ENCODE peak calls at places on chromosomes 4 and X, in seven cellular contexts. A, H, X, G, Z, C and Q are unnamed samples.
A peak's percentile ranks its signal among the peaks of the same experiment; 100 is the strongest.

GRCh38 chr4:144209491-144209890 is 69.0 kb upstream of the GYPA start:
- DNase-seq in A (no peak), H (no peak), X (no peak), G (no peak), Z (no peak), C (no peak), Q (no peak)

GRCh38 chrX:11244641-11245040 is 48.6 kb upstream of the AMELX start:
- DNase-seq in A (no peak), H (no peak), X (no peak), G (no peak), Z (no peak), C (no peak), Q (no peak)

GRCh38 chrX:71514367-71515038 is 18.4 kb upstream of the OGT start:
- DNase-seq in A (no peak), H (no peak), X (peak; percentile 46), G (no peak), Z (no peak), C (no peak), Q (no peak)

GRCh38 chrX:105375816-105376215 is 155.3 kb upstream of the TEX13A start:
- DNase-seq in A (no peak), H (no peak), X (no peak), G (no peak), Z (no peak), C (no peak), Q (peak; percentile 85)

GRCh38 chrX:86263526-86263925 is 115.3 kb downstream of the DACH2 start:
- DNase-seq in A (peak; percentile 33), H (no peak), X (no peak), G (no peak), Z (no peak), C (no peak), Q (no peak)

GRCh38 chr4:153419673-153420278 is 46.4 kb upstream of the TMEM131L start:
- DNase-seq in A (no peak), H (peak; percentile 53), X (no peak), G (no peak), Z (no peak), C (no peak), Q (no peak)

GRCh38 chr4:186699881-186700397 is 23.7 kb downstream of the FAT1 start:
- DNase-seq in A (no peak), H (no peak), X (no peak), G (no peak), Z (no peak), C (no peak), Q (no peak)

GRCh38 chrX:150200820-150201287 is 162.3 kb upstream of the MAMLD1 start:
- DNase-seq in A (no peak), H (no peak), X (no peak), G (no peak), Z (peak; percentile 5), C (no peak), Q (peak; percentile 98)

GRCh38 chrX:2489446-2490445 is 11.0 kb downstream of the DHRSX start:
- DNase-seq in A (no peak), H (no peak), X (no peak), G (no peak), Z (no peak), C (no peak), Q (no peak)

GRCh38 chrX:96889726-96890125 is 6.0 kb downstream of the RPA4 start:
- DNase-seq in A (no peak), H (no peak), X (no peak), G (no peak), Z (no peak), C (no peak), Q (no peak)

GRCh38 chr4:2280531-2281300 is 18.8 kb upstream of the MXD4 start:
- DNase-seq in A (no peak), H (no peak), X (no peak), G (no peak), Z (no peak), C (no peak), Q (no peak)

GRCh38 chr4:89724716-89725115 is 112.2 kb downstream of the SNCA start:
- DNase-seq in A (no peak), H (no peak), X (no peak), G (no peak), Z (no peak), C (no peak), Q (peak; percentile 85)

GRCh38 chr4:174864031-174864430 is 35.0 kb upstream of the GLRA3 start:
- DNase-seq in A (no peak), H (no peak), X (no peak), G (no peak), Z (no peak), C (no peak), Q (no peak)

GRCh38 chrX:100409316-100410082 is 574 bp downstream of the PCDH19 start:
- DNase-seq in A (no peak), H (no peak), X (no peak), G (no peak), Z (no peak), C (no peak), Q (no peak)

GRCh38 chrX:15321447-15321846 is 6.0 kb upstream of the ASB11 start:
- DNase-seq in A (no peak), H (no peak), X (no peak), G (no peak), Z (no peak), C (no peak), Q (no peak)

GRCh38 chrX:126985960-126986359 is 166.4 kb downstream of the PRR32 start:
- DNase-seq in A (no peak), H (no peak), X (no peak), G (no peak), Z (no peak), C (no peak), Q (no peak)

GRCh38 chr4:90958256-90958895 is 831.2 kb downstream of the CCSER1 start:
- DNase-seq in A (no peak), H (no peak), X (no peak), G (no peak), Z (no peak), C (no peak), Q (peak; percentile 92)

GRCh38 chr4:144644368-144645101 is 1.4 kb upstream of the HHIP start:
- DNase-seq in A (no peak), H (no peak), X (no peak), G (no peak), Z (no peak), C (no peak), Q (no peak)

GRCh38 chr4:42302348-42302747 is 94.9 kb upstream of the SHISA3 start:
- DNase-seq in A (no peak), H (no peak), X (no peak), G (peak; percentile 3), Z (peak; percentile 24), C (no peak), Q (peak; percentile 31)